ENCODE peak calls at places on chromosomes 6 and 20, in five cellular contexts. T is psoas muscle, J is left lung, D is cardiac muscle cell, I is thoracic aorta. K is an unnamed sample.

GRCh38 chr6:53718597-53719460 is 53.3 kb upstream of the KLHL31 start:
- DNase-seq in T (no peak), J (no peak), D (peak), I (no peak), K (no peak)

GRCh38 chr6:139765825-139766285 is 391.4 kb upstream of the CITED2 start:
- DNase-seq in T (no peak), J (no peak), D (no peak), I (no peak), K (no peak)

GRCh38 chr6:131839388-131839787 is 31.6 kb downstream of the ENPP1 start:
- DNase-seq in T (no peak), J (no peak), D (no peak), I (no peak), K (no peak)

GRCh38 chr6:106790935-106791334 is 161.6 kb downstream of the QRSL1 start:
- DNase-seq in T (no peak), J (no peak), D (no peak), I (no peak), K (no peak)

GRCh38 chr6:12392490-12392889 is 102.3 kb downstream of the EDN1 start:
- DNase-seq in T (no peak), J (no peak), D (peak), I (no peak), K (no peak)

GRCh38 chr6:15247750-15248450 is 2.0 kb downstream of the JARID2 start:
- DNase-seq in T (peak), J (peak), D (peak), I (no peak), K (peak)

GRCh38 chr20:59945731-59946130 is 5.5 kb downstream of the FAM217B start:
- DNase-seq in T (no peak), J (no peak), D (no peak), I (no peak), K (no peak)

GRCh38 chr6:158290659-158291058 is 21.6 kb upstream of the TULP4 start:
- DNase-seq in T (no peak), J (no peak), D (no peak), I (no peak), K (no peak)

GRCh38 chr6:100948381-100949133 is 67.4 kb upstream of the ASCC3 start:
- DNase-seq in T (no peak), J (no peak), D (no peak), I (no peak), K (no peak)

GRCh38 chr6:169316651-169317050 is 63.0 kb upstream of the THBS2 start:
- DNase-seq in T (no peak), J (no peak), D (no peak), I (no peak), K (no peak)

GRCh38 chr20:10762216-10762615 is 88.4 kb upstream of the JAG1 start:
- DNase-seq in T (no peak), J (no peak), D (no peak), I (no peak), K (no peak)
- H3K27ac ChIP-seq in T (no peak), J (no peak), D (no peak), I (peak), K (no peak)

GRCh38 chr6:159941286-159942113 is 27.4 kb upstream of the IGF2R start:
- DNase-seq in T (no peak), J (no peak), D (peak), I (no peak), K (no peak)
- TF ChIP-seq CTCF in T (peak), J (peak), D (peak), I (peak), K (peak)

DNA sequence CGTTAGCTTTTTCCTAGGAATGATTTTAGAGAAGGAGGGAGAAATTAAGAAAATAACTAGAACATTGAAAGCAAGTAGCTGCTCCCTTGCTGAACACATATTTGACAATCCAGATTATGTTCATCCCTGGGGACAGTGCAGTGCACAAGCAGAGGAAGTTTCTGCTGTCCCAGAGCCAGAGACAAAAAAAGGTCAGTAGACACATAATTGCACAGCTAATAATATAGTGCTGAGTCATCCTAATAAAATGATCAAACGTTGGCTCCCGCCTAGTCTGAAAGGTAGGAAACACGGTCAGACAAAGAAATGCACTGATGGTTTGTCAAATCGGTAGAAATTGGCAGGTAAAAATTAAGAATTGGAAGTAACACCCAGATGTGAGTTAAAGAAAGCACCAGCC is 21.7 kb upstream of the SSTR4 start:
- DNase-seq in T (no peak), J (no peak), D (no peak), I (no peak), K (no peak)
- H3K27ac ChIP-seq in T (no peak), J (no peak), D (no peak), I (no peak), K (no peak)

DNA sequence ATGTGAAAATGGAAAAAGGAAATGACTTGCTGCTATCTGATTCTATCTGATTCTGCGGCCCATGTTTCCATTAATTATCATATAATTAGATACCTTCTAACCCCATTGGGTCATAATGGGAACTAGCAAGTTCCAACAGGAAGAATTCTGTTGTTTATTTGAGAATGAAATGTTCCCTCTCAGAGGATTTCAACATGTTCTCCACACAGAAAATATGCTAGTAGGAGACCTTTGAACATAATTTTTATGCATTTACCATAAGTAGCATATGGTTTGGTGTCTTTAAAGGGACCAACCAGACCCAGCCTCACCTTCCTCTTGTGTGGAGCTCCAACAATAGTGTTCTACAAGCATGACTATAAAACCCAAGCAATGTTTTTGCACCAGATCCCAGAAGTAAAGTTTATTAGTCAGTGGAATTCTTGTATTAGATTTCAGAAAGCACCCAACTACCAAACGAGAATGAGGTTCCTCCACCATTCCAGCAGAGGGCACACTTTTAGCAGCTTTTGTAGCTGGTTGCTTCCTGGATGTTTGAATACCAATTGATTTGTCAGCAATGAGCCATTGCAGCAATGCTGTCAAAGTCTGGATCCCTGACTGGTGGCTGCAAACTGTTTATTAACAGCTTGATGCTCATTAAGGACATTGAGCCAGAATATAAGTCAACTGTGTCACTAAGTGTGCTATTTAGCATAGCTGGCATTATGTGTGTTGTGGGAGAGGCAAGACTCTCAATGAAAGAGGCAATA is 143.6 kb upstream of the GJE1 start:
- DNase-seq in T (no peak), J (no peak), D (peak), I (no peak), K (no peak)
- TF ChIP-seq CTCF in T (peak), J (peak), D (peak), I (no peak), K (peak)